ENCODE peak calls at places on chromosome 2, in five cellular contexts. M is stimulated activated CD4-positive, alpha-beta T cell treated with anti-CD3 and anti-CD28 coated beads, Interleukin-12 subunit alpha, Interleukin-12 subunit beta, amount 100 ng/mL, for 24 hours; D is activated CD4-positive, CD25-positive, alpha-beta regulatory T cell; K is cardiac fibroblast; F is fibroblast of pulmonary artery. H is an unnamed sample.

GRCh38 chr2:149720615-149721014 is 133.0 kb upstream of the MMADHC start:
- DNase-seq in M (no peak), D (no peak), K (peak; percentile 58), F (peak; percentile 34), H (no peak)

GRCh38 chr2:17620841-17621240 is 80.3 kb downstream of the VSNL1 start:
- DNase-seq in M (no peak), D (no peak), K (peak; percentile 44), F (peak; percentile 56), H (peak; percentile 77)

GRCh38 chr2:45259144-45259543 is 249.9 kb upstream of the SIX2 start:
- DNase-seq in M (no peak), D (no peak), K (no peak), F (no peak), H (no peak)

GRCh38 chr2:41836944-41837343 is 210.9 kb upstream of the PKDCC start:
- DNase-seq in M (no peak), D (no peak), K (peak; percentile 63), F (peak; percentile 75), H (peak; percentile 70)

GRCh38 chr2:240368746-240369724 is 66.4 kb upstream of the GPC1 start:
- DNase-seq in M (no peak), D (no peak), K (no peak), F (no peak), H (no peak)

GRCh38 chr2:237894986-237895543 is 35.6 kb downstream of the RAMP1 start:
- DNase-seq in M (no peak), D (no peak), K (no peak), F (no peak), H (no peak)

GRCh38 chr2:207993141-207993763 is 32.1 kb downstream of the PLEKHM3 start:
- DNase-seq in M (no peak), D (no peak), K (no peak), F (peak; percentile 29), H (peak; percentile 56)

GRCh38 chr2:64873472-64873924 is 115.7 kb upstream of the SLC1A4 start:
- DNase-seq in M (peak; percentile 83), D (peak; percentile 42), K (peak; percentile 58), F (peak; percentile 55), H (peak; percentile 54)

GRCh38 chr2:148914463-148914862 is 39.4 kb downstream of the KIF5C start:
- DNase-seq in M (no peak), D (no peak), K (no peak), F (no peak), H (no peak)

GRCh38 chr2:64880193-64880951 is 108.8 kb upstream of the SLC1A4 start:
- DNase-seq in M (no peak), D (no peak), K (no peak), F (no peak), H (no peak)

GRCh38 chr2:205684871-205685313 is 2.6 kb downstream of the NRP2 start:
- DNase-seq in M (no peak), D (no peak), K (no peak), F (peak; percentile 24), H (no peak)

GRCh38 chr2:41711736-41712135 is 336.1 kb upstream of the PKDCC start:
- DNase-seq in M (no peak), D (no peak), K (no peak), F (no peak), H (no peak)

GRCh38 chr2:26605195-26605968 is 35.8 kb downstream of the CIB4 start:
- DNase-seq in M (no peak), D (no peak), K (peak; percentile 58), F (peak; percentile 64), H (peak; percentile 65)

GRCh38 chr2:222743263-222743865 is 71.9 kb downstream of the MOGAT1 start:
- DNase-seq in M (no peak), D (no peak), K (peak; percentile 47), F (no peak), H (no peak)

GRCh38 chr2:121071058-121071504 is 213.9 kb downstream of the TFCP2L1 start:
- DNase-seq in M (peak; percentile 51), D (no peak), K (peak; percentile 60), F (peak; percentile 55), H (peak; percentile 59)

GRCh38 chr2:45833968-45834344 is 182.5 kb downstream of the PRKCE start:
- DNase-seq in M (no peak), D (no peak), K (no peak), F (no peak), H (no peak)

GRCh38 chr2:98807221-98807620 is 76.3 kb upstream of the MGAT4A start:
- DNase-seq in M (no peak), D (no peak), K (no peak), F (no peak), H (no peak)

GRCh38 chr2:28153851-28154250 is 238.8 kb upstream of the FOSL2 start:
- DNase-seq in M (no peak), D (no peak), K (no peak), F (no peak), H (no peak)

H was measured in fibroblast of the aortic adventitia.